ENCODE peak calls at places on chromosomes 2 and 18, in five cellular contexts. One of them, this sample, is unnamed. For H3K4me1 and H3K36me3, the result is how much of the 10 kb centered on the place peaks cover.

GRCh38 chr2:10238396-10238795 is 64.3 kb upstream of the HPCAL1 start:
- DNase-seq in spleen: peak
- DNase-seq in stomach: no peak
- DNase-seq in Panc1: no peak
- DNase-seq in transverse colon: no peak
- DNase-seq in this sample: no peak

GRCh38 chr2:100840519-100840918 is 20.6 kb downstream of the NPAS2 start:
- DNase-seq in spleen: no peak
- DNase-seq in stomach: no peak
- DNase-seq in Panc1: no peak
- DNase-seq in transverse colon: no peak
- DNase-seq in this sample: no peak

GRCh38 chr2:240505946-240506345 is 51.8 kb downstream of the ANKMY1 start:
- DNase-seq in spleen: peak
- DNase-seq in stomach: no peak
- DNase-seq in Panc1: no peak
- DNase-seq in transverse colon: no peak
- DNase-seq in this sample: peak

GRCh38 chr2:51981813-51982212 is 949.9 kb upstream of the NRXN1 start:
- DNase-seq in spleen: no peak
- DNase-seq in stomach: no peak
- DNase-seq in Panc1: no peak
- DNase-seq in transverse colon: no peak
- DNase-seq in this sample: no peak

GRCh38 chr2:43412121-43412753 is 183.6 kb downstream of the THADA start:
- DNase-seq in spleen: no peak
- DNase-seq in stomach: no peak
- DNase-seq in Panc1: no peak
- DNase-seq in transverse colon: no peak
- DNase-seq in this sample: no peak

GRCh38 chr18:10213526-10213925 is 240.9 kb upstream of the APCDD1 start:
- DNase-seq in spleen: no peak
- DNase-seq in stomach: no peak
- DNase-seq in Panc1: no peak
- DNase-seq in transverse colon: no peak
- DNase-seq in this sample: peak

GRCh38 chr18:58177886-58178470 is 134.0 kb downstream of the NEDD4L start:
- DNase-seq in spleen: no peak
- DNase-seq in stomach: no peak
- DNase-seq in Panc1: no peak
- DNase-seq in transverse colon: no peak
- DNase-seq in this sample: no peak

GRCh38 chr2:232757905-232758304 is 18.5 kb downstream of the KCNJ13 start:
- DNase-seq in spleen: no peak
- DNase-seq in stomach: no peak
- DNase-seq in Panc1: no peak
- DNase-seq in transverse colon: no peak
- DNase-seq in this sample: no peak

GRCh38 chr2:58484201-58484600 is 243.1 kb upstream of the FANCL start:
- DNase-seq in spleen: no peak
- DNase-seq in stomach: no peak
- DNase-seq in Panc1: no peak
- DNase-seq in transverse colon: no peak
- DNase-seq in this sample: no peak

GRCh38 chr2:233037078-233037477 is 4.6 kb downstream of the NEU2 start:
- DNase-seq in spleen: no peak
- DNase-seq in stomach: no peak
- DNase-seq in Panc1: no peak
- DNase-seq in transverse colon: no peak
- DNase-seq in this sample: no peak

GRCh38 chr18:45708831-45709230 is 15.2 kb upstream of the SLC14A1 start:
- DNase-seq in spleen: no peak
- DNase-seq in stomach: no peak
- DNase-seq in Panc1: no peak
- DNase-seq in transverse colon: no peak
- DNase-seq in this sample: no peak

GRCh38 chr18:60069145-60069544 is 169.3 kb downstream of the PMAIP1 start:
- DNase-seq in spleen: no peak
- DNase-seq in stomach: no peak
- DNase-seq in Panc1: no peak
- DNase-seq in transverse colon: no peak
- DNase-seq in this sample: no peak

GRCh38 chr2:197805598-197806316 is 1.4 kb downstream of the PLCL1 start:
- DNase-seq in spleen: no peak
- DNase-seq in stomach: no peak
- DNase-seq in Panc1: no peak
- DNase-seq in transverse colon: no peak
- DNase-seq in this sample: no peak

GRCh38 chr18:49359732-49360444 is 100.6 kb downstream of the DYM start:
- DNase-seq in spleen: no peak
- DNase-seq in stomach: no peak
- DNase-seq in Panc1: no peak
- DNase-seq in transverse colon: no peak
- DNase-seq in this sample: no peak

GRCh38 chr18:57970356-57971095 is 73.5 kb upstream of the NEDD4L start:
- DNase-seq in spleen: no peak
- DNase-seq in stomach: no peak
- DNase-seq in Panc1: no peak
- DNase-seq in transverse colon: no peak
- DNase-seq in this sample: no peak

GRCh38 chr2:120871881-120872620 is 136.4 kb downstream of the GLI2 start:
- DNase-seq in spleen: peak
- DNase-seq in stomach: no peak
- DNase-seq in Panc1: no peak
- DNase-seq in transverse colon: no peak
- DNase-seq in this sample: no peak

GRCh38 chr2:65366595-65367125 is 65.7 kb downstream of the SPRED2 start:
- DNase-seq in spleen: no peak
- DNase-seq in stomach: no peak
- DNase-seq in Panc1: peak
- DNase-seq in transverse colon: peak
- DNase-seq in this sample: no peak

GRCh38 chr2:128701443-128701842 is 382.8 kb upstream of the HS6ST1 start:
- DNase-seq in spleen: no peak
- DNase-seq in stomach: no peak
- DNase-seq in Panc1: no peak
- DNase-seq in transverse colon: no peak
- DNase-seq in this sample: no peak

GRCh38 chr2:61254536-61254935 is 92.5 kb downstream of the C2orf74 start:
- DNase-seq in spleen: no peak
- DNase-seq in stomach: no peak
- DNase-seq in Panc1: no peak
- DNase-seq in transverse colon: no peak
- DNase-seq in this sample: no peak

GRCh38 chr2:157414050-157414449 is 29.8 kb downstream of the CYTIP start:
- DNase-seq in spleen: no peak
- DNase-seq in stomach: no peak
- DNase-seq in Panc1: no peak
- DNase-seq in transverse colon: no peak
- DNase-seq in this sample: no peak

GRCh38 chr2:100302585-100302892 is 19.8 kb downstream of the LONRF2 start:
- DNase-seq in spleen: no peak
- DNase-seq in stomach: no peak
- DNase-seq in Panc1: no peak
- DNase-seq in transverse colon: no peak
- DNase-seq in this sample: no peak

GRCh38 chr2:12081481-12082210 is 335.2 kb downstream of the LPIN1 start:
- DNase-seq in spleen: no peak
- DNase-seq in stomach: no peak
- DNase-seq in Panc1: no peak
- DNase-seq in transverse colon: no peak
- DNase-seq in this sample: no peak

GRCh38 chr2:25276569-25277465 is 64.9 kb downstream of the DNMT3A start:
- DNase-seq in spleen: peak
- DNase-seq in stomach: peak
- DNase-seq in Panc1: no peak
- DNase-seq in transverse colon: peak
- DNase-seq in this sample: no peak

GRCh38 chr2:12990523-12990922 is 273.8 kb downstream of the TRIB2 start:
- DNase-seq in spleen: no peak
- DNase-seq in stomach: no peak
- DNase-seq in Panc1: no peak
- DNase-seq in transverse colon: no peak
- DNase-seq in this sample: no peak

GRCh38 chr2:186365406-186365805 is 120.7 kb upstream of the ZC3H15 start:
- DNase-seq in spleen: no peak
- DNase-seq in stomach: no peak
- DNase-seq in Panc1: no peak
- DNase-seq in transverse colon: no peak
- DNase-seq in this sample: no peak

GRCh38 chr2:157923598-157923997 is 47.5 kb upstream of the ACVR1 start:
- DNase-seq in spleen: no peak
- DNase-seq in stomach: no peak
- DNase-seq in Panc1: no peak
- DNase-seq in transverse colon: no peak
- DNase-seq in this sample: no peak

GRCh38 chr18:75869197-75869596 is 441.7 kb upstream of the SMIM21 start:
- DNase-seq in spleen: no peak
- DNase-seq in stomach: no peak
- DNase-seq in Panc1: no peak
- DNase-seq in transverse colon: no peak
- DNase-seq in this sample: no peak
- TF ChIP-seq POLR2AphosphoS5 in spleen: no peak
- TF ChIP-seq POLR2AphosphoS5 in stomach: no peak
- TF ChIP-seq POLR2AphosphoS5 in Panc1: no peak
- TF ChIP-seq POLR2AphosphoS5 in transverse colon: peak
- TF ChIP-seq POLR2AphosphoS5 in this sample: no peak

GRCh38 chr18:62784338-62784965 is 69.1 kb downstream of the PHLPP1 start:
- DNase-seq in spleen: no peak
- DNase-seq in stomach: no peak
- DNase-seq in Panc1: no peak
- DNase-seq in transverse colon: no peak
- DNase-seq in this sample: no peak
- H3K4me1 ChIP-seq in spleen: under half
- H3K4me1 ChIP-seq in stomach: under half
- H3K4me1 ChIP-seq in Panc1: under half
- H3K4me1 ChIP-seq in transverse colon: under half
- H3K4me1 ChIP-seq in this sample: under half

GRCh38 chr2:37663390-37663789 is 8.1 kb downstream of the CDC42EP3 start:
- DNase-seq in spleen: no peak
- DNase-seq in stomach: no peak
- DNase-seq in Panc1: no peak
- DNase-seq in transverse colon: no peak
- DNase-seq in this sample: no peak
- H3K36me3 ChIP-seq in spleen: under half
- H3K36me3 ChIP-seq in stomach: under half
- H3K36me3 ChIP-seq in Panc1: under half
- H3K36me3 ChIP-seq in transverse colon: under half
- H3K36me3 ChIP-seq in this sample: under half

DNA sequence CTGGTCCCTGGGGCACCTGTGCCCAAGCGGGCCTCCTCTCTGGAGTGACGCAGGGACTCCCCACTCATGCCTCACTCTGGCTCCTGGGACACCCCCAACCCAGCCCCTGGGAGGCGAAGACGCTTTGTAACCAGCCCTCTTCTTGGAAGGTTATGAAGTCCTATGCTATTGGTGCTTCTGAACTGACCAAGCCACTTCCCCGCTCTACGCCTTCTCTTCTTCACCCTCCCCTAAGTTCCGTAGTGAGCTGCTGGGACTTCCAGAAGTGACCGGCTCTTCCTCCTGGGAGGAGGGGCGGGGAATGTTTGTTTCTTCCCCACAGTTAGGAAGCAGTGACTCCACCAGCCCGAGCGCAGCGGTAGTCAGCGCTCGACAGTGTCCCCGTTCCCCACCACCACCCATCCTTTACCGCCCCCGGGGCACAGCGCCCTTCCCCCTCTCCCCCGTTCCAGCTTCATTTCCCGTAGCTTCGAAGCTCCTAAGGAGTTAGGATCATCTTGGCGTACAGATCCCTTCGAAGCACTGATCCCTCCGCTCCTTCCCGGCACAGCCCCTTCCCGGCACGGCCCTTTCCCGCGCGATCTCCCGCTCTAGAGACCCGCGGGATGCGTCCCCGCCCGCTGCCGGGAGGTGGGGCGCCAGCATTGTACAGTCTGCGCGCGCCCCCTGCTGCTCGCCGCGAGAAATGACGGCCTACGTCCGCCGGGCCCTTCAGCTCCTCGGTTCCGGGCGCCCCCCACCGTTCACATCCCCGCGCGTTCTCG is 25.3 kb upstream of the NOTO start:
- DNase-seq in spleen: peak
- DNase-seq in stomach: peak
- DNase-seq in Panc1: peak
- DNase-seq in transverse colon: peak
- DNase-seq in this sample: no peak
- TF ChIP-seq POLR2AphosphoS5 in spleen: peak
- TF ChIP-seq POLR2AphosphoS5 in stomach: peak
- TF ChIP-seq POLR2AphosphoS5 in Panc1: no peak
- TF ChIP-seq POLR2AphosphoS5 in transverse colon: peak
- TF ChIP-seq POLR2AphosphoS5 in this sample: peak

DNA sequence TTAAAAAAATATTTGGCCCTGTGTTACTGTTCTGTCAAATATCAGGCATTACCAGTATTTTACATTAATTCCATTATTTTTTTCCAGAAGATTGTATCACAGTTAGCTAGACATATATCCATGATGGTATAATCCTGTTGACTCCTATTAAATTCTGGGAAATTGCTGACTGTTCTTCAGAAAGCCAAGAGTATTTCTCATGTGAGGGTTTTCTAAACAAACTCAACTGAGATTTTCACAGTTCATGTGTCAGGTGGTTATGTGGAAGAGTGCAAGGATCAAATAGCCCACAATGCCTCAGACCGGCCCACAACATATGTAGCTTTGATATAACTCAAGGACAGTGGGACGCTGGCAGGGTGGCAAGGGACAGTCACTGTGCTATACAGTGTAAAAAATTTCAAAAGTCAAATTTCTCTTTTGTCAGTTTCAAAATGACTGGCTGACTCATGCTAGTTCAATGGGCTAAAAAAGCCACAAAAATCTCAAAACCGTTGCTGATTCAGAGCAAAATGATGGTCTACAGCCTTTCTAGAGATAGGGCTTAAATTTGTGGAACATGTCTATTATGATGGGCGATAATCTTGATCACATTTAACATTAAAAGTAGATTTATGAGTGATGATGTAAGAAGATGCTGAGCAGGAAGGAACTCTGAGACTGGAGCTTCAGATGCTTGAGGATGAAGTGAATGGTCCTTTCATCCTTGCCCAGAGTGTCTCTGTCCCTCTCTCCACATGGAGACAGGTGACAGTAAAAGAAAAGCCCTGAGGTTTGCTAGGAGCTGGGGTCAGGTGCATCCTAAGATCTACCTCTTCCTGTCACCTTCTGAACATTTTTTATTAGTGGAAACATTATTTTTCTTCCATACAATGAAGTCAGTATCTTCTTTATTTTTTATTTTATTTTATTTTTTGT is 175.8 kb upstream of the PIEZO2 start:
- DNase-seq in spleen: no peak
- DNase-seq in stomach: no peak
- DNase-seq in Panc1: no peak
- DNase-seq in transverse colon: no peak
- DNase-seq in this sample: no peak
- H3K4me1 ChIP-seq in spleen: under half
- H3K4me1 ChIP-seq in stomach: under half
- H3K4me1 ChIP-seq in Panc1: under half
- H3K4me1 ChIP-seq in transverse colon: under half
- H3K4me1 ChIP-seq in this sample: under half

This sample was measured in vagina.